ENCODE peak calls at places on chromosome 12, in eight cellular contexts. One of them, this sample, is unnamed. For H3K4me1, the result is how much of the 10 kb centered on the place peaks cover.

GRCh38 chr12:119686776-119687175 is 18.8 kb downstream of the PRKAB1 start:
- DNase-seq in stomach: no peak
- DNase-seq in thoracic aorta: no peak
- DNase-seq in breast epithelium: no peak
- DNase-seq in psoas muscle: no peak
- DNase-seq in gastrocnemius medialis: no peak
- DNase-seq in ovary: no peak
- DNase-seq in cardiac muscle cell: no peak
- DNase-seq in this sample: no peak

GRCh38 chr12:131950182-131950913 is 606 bp downstream of the EP400 start:
- DNase-seq in stomach: peak
- DNase-seq in thoracic aorta: no peak
- DNase-seq in breast epithelium: no peak
- DNase-seq in psoas muscle: peak
- DNase-seq in gastrocnemius medialis: no peak
- DNase-seq in ovary: peak
- DNase-seq in cardiac muscle cell: peak
- DNase-seq in this sample: peak

GRCh38 chr12:22974865-22975264 is 349.9 kb downstream of the ETNK1 start:
- DNase-seq in stomach: no peak
- DNase-seq in thoracic aorta: no peak
- DNase-seq in breast epithelium: no peak
- DNase-seq in psoas muscle: no peak
- DNase-seq in gastrocnemius medialis: no peak
- DNase-seq in ovary: no peak
- DNase-seq in cardiac muscle cell: no peak
- DNase-seq in this sample: no peak

GRCh38 chr12:32273063-32273521 is 126.3 kb upstream of the FGD4 start:
- DNase-seq in stomach: no peak
- DNase-seq in thoracic aorta: no peak
- DNase-seq in breast epithelium: no peak
- DNase-seq in psoas muscle: no peak
- DNase-seq in gastrocnemius medialis: no peak
- DNase-seq in ovary: no peak
- DNase-seq in cardiac muscle cell: no peak
- DNase-seq in this sample: no peak

GRCh38 chr12:120260607-120261006 is 4.9 kb downstream of the PXN start:
- DNase-seq in stomach: no peak
- DNase-seq in thoracic aorta: no peak
- DNase-seq in breast epithelium: no peak
- DNase-seq in psoas muscle: no peak
- DNase-seq in gastrocnemius medialis: no peak
- DNase-seq in ovary: no peak
- DNase-seq in cardiac muscle cell: no peak
- DNase-seq in this sample: no peak

GRCh38 chr12:99026332-99027116 is 381.4 kb downstream of the APAF1 start:
- DNase-seq in stomach: no peak
- DNase-seq in thoracic aorta: no peak
- DNase-seq in breast epithelium: no peak
- DNase-seq in psoas muscle: no peak
- DNase-seq in gastrocnemius medialis: no peak
- DNase-seq in ovary: no peak
- DNase-seq in cardiac muscle cell: no peak
- DNase-seq in this sample: no peak

GRCh38 chr12:14238224-14238792 is 127.2 kb upstream of the ATF7IP start:
- DNase-seq in stomach: no peak
- DNase-seq in thoracic aorta: no peak
- DNase-seq in breast epithelium: no peak
- DNase-seq in psoas muscle: no peak
- DNase-seq in gastrocnemius medialis: no peak
- DNase-seq in ovary: no peak
- DNase-seq in cardiac muscle cell: peak
- DNase-seq in this sample: no peak

GRCh38 chr12:77102123-77102522 is 36.8 kb upstream of the E2F7 start:
- DNase-seq in stomach: no peak
- DNase-seq in thoracic aorta: no peak
- DNase-seq in breast epithelium: no peak
- DNase-seq in psoas muscle: no peak
- DNase-seq in gastrocnemius medialis: no peak
- DNase-seq in ovary: no peak
- DNase-seq in cardiac muscle cell: no peak
- DNase-seq in this sample: no peak

GRCh38 chr12:127559349-127560040 is 707.5 kb upstream of the TMEM132C start:
- DNase-seq in stomach: peak
- DNase-seq in thoracic aorta: no peak
- DNase-seq in breast epithelium: no peak
- DNase-seq in psoas muscle: peak
- DNase-seq in gastrocnemius medialis: no peak
- DNase-seq in ovary: no peak
- DNase-seq in cardiac muscle cell: peak
- DNase-seq in this sample: no peak

GRCh38 chr12:28349196-28349595 is 158.9 kb downstream of the CCDC91 start:
- DNase-seq in stomach: no peak
- DNase-seq in thoracic aorta: no peak
- DNase-seq in breast epithelium: no peak
- DNase-seq in psoas muscle: no peak
- DNase-seq in gastrocnemius medialis: no peak
- DNase-seq in ovary: no peak
- DNase-seq in cardiac muscle cell: no peak
- DNase-seq in this sample: no peak

GRCh38 chr12:45231515-45232145 is 15.7 kb downstream of the ANO6 start:
- DNase-seq in stomach: no peak
- DNase-seq in thoracic aorta: no peak
- DNase-seq in breast epithelium: no peak
- DNase-seq in psoas muscle: no peak
- DNase-seq in gastrocnemius medialis: no peak
- DNase-seq in ovary: no peak
- DNase-seq in cardiac muscle cell: no peak
- DNase-seq in this sample: no peak

GRCh38 chr12:713281-713875 is 39.0 kb upstream of the WNK1 start:
- DNase-seq in stomach: no peak
- DNase-seq in thoracic aorta: no peak
- DNase-seq in breast epithelium: no peak
- DNase-seq in psoas muscle: no peak
- DNase-seq in gastrocnemius medialis: no peak
- DNase-seq in ovary: no peak
- DNase-seq in cardiac muscle cell: no peak
- DNase-seq in this sample: no peak

GRCh38 chr12:122984612-122985358 is 4.3 kb downstream of the ARL6IP4 start:
- DNase-seq in stomach: no peak
- DNase-seq in thoracic aorta: no peak
- DNase-seq in breast epithelium: no peak
- DNase-seq in psoas muscle: peak
- DNase-seq in gastrocnemius medialis: no peak
- DNase-seq in ovary: peak
- DNase-seq in cardiac muscle cell: no peak
- DNase-seq in this sample: no peak

GRCh38 chr12:71439613-71440392 is at the start of gene LGR5:
- DNase-seq in stomach: no peak
- DNase-seq in thoracic aorta: no peak
- DNase-seq in breast epithelium: no peak
- DNase-seq in psoas muscle: peak
- DNase-seq in gastrocnemius medialis: no peak
- DNase-seq in ovary: peak
- DNase-seq in cardiac muscle cell: peak
- DNase-seq in this sample: no peak

GRCh38 chr12:71439362-71439612 is 311 bp upstream of the LGR5 start:
- DNase-seq in stomach: no peak
- DNase-seq in thoracic aorta: no peak
- DNase-seq in breast epithelium: no peak
- DNase-seq in psoas muscle: no peak
- DNase-seq in gastrocnemius medialis: no peak
- DNase-seq in ovary: no peak
- DNase-seq in cardiac muscle cell: no peak
- DNase-seq in this sample: no peak

GRCh38 chr12:71436696-71437095 is 2.9 kb upstream of the LGR5 start:
- DNase-seq in stomach: no peak
- DNase-seq in thoracic aorta: no peak
- DNase-seq in breast epithelium: no peak
- DNase-seq in psoas muscle: no peak
- DNase-seq in gastrocnemius medialis: no peak
- DNase-seq in ovary: no peak
- DNase-seq in cardiac muscle cell: no peak
- DNase-seq in this sample: no peak

GRCh38 chr12:71440393-71441349 is 1.1 kb downstream of the LGR5 start:
- DNase-seq in stomach: peak
- DNase-seq in thoracic aorta: no peak
- DNase-seq in breast epithelium: no peak
- DNase-seq in psoas muscle: no peak
- DNase-seq in gastrocnemius medialis: no peak
- DNase-seq in ovary: no peak
- DNase-seq in cardiac muscle cell: peak
- DNase-seq in this sample: no peak

GRCh38 chr12:71438670-71439361 is 782 bp upstream of the LGR5 start:
- DNase-seq in stomach: no peak
- DNase-seq in thoracic aorta: no peak
- DNase-seq in breast epithelium: no peak
- DNase-seq in psoas muscle: no peak
- DNase-seq in gastrocnemius medialis: no peak
- DNase-seq in ovary: no peak
- DNase-seq in cardiac muscle cell: peak
- DNase-seq in this sample: no peak
- H3K4me3 ChIP-seq in stomach: peak
- H3K4me3 ChIP-seq in thoracic aorta: peak
- H3K4me3 ChIP-seq in breast epithelium: peak
- H3K4me3 ChIP-seq in psoas muscle: peak
- H3K4me3 ChIP-seq in gastrocnemius medialis: peak
- H3K4me3 ChIP-seq in ovary: peak
- H3K4me3 ChIP-seq in cardiac muscle cell: peak
- H3K4me3 ChIP-seq in this sample: peak

GRCh38 chr12:68613209-68613904 is 2.7 kb downstream of the RAP1B start:
- DNase-seq in stomach: no peak
- DNase-seq in thoracic aorta: no peak
- DNase-seq in breast epithelium: no peak
- DNase-seq in psoas muscle: no peak
- DNase-seq in gastrocnemius medialis: no peak
- DNase-seq in ovary: no peak
- DNase-seq in cardiac muscle cell: no peak
- DNase-seq in this sample: peak
- H3K4me1 ChIP-seq in stomach: half or more
- H3K4me1 ChIP-seq in thoracic aorta: half or more
- H3K4me1 ChIP-seq in breast epithelium: under half
- H3K4me1 ChIP-seq in psoas muscle: half or more
- H3K4me1 ChIP-seq in gastrocnemius medialis: half or more
- H3K4me1 ChIP-seq in ovary: under half
- H3K4me1 ChIP-seq in cardiac muscle cell: under half
- H3K4me1 ChIP-seq in this sample: half or more

GRCh38 chr12:124555168-124555928 is 12.1 kb downstream of the NCOR2 start:
- DNase-seq in stomach: no peak
- DNase-seq in thoracic aorta: no peak
- DNase-seq in breast epithelium: no peak
- DNase-seq in psoas muscle: no peak
- DNase-seq in gastrocnemius medialis: no peak
- DNase-seq in ovary: no peak
- DNase-seq in cardiac muscle cell: no peak
- DNase-seq in this sample: no peak
- H3K4me3 ChIP-seq in stomach: no peak
- H3K4me3 ChIP-seq in thoracic aorta: peak
- H3K4me3 ChIP-seq in breast epithelium: no peak
- H3K4me3 ChIP-seq in psoas muscle: peak
- H3K4me3 ChIP-seq in gastrocnemius medialis: no peak
- H3K4me3 ChIP-seq in ovary: no peak
- H3K4me3 ChIP-seq in cardiac muscle cell: no peak
- H3K4me3 ChIP-seq in this sample: no peak

DNA sequence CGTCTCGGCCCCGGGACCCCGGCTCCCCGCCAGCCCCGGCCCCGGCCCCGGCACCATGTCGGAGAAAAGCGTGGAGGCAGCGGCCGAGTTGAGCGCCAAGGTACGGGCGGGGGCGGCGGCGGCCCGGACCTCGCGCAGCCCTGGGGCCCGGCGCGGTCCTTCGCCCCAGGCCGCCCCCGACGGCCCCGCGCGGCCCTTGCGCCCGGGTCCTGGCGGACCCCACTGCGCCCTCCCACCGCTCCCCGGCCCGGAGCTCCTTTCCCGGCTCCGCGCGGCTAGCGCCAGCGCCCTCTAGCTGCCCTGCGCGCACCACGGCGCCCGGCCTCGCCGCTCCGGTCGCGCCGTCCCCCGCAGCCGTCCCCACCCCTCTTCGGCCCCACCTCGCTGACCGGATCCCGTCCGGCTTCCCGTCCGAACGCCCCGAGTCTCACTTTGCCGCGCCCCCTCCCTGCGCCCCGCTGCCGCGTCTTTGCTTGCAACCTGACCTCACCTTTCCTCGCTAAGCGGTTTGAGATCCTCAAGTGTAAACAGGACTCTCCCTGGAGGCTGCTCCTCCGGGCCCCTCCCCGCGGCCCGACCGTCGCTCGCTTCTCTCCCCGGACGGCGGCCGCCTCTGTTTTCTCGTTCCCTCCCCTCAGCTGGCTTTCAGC is 613 bp downstream of the PTMS start:
- DNase-seq in stomach: peak
- DNase-seq in thoracic aorta: no peak
- DNase-seq in breast epithelium: peak
- DNase-seq in psoas muscle: peak
- DNase-seq in gastrocnemius medialis: peak
- DNase-seq in ovary: peak
- DNase-seq in cardiac muscle cell: peak
- DNase-seq in this sample: peak
- H3K4me1 ChIP-seq in stomach: half or more
- H3K4me1 ChIP-seq in thoracic aorta: half or more
- H3K4me1 ChIP-seq in breast epithelium: under half
- H3K4me1 ChIP-seq in psoas muscle: under half
- H3K4me1 ChIP-seq in gastrocnemius medialis: under half
- H3K4me1 ChIP-seq in ovary: under half
- H3K4me1 ChIP-seq in cardiac muscle cell: under half
- H3K4me1 ChIP-seq in this sample: under half

DNA sequence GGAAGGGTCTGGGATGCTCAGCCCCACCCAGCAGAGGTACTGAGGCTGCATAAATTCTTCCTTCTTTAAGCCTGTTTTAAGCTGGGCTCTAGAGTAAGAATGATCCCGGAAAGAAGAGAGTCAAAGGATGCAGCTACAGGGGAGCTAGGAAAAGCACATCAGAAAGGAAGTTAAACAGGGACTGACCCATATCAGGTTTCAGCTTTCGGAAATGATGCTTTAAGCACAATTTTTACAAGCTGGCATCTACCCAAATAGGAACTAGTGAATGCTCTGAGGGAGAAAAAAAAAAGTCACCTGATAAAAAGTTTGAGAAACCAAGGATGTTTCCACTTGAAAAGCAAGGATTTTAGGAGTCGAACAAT is 22.0 kb downstream of the TSPAN8 start:
- DNase-seq in stomach: no peak
- DNase-seq in thoracic aorta: no peak
- DNase-seq in breast epithelium: no peak
- DNase-seq in psoas muscle: no peak
- DNase-seq in gastrocnemius medialis: no peak
- DNase-seq in ovary: no peak
- DNase-seq in cardiac muscle cell: no peak
- DNase-seq in this sample: no peak
- H3K4me3 ChIP-seq in stomach: no peak
- H3K4me3 ChIP-seq in thoracic aorta: no peak
- H3K4me3 ChIP-seq in breast epithelium: no peak
- H3K4me3 ChIP-seq in psoas muscle: no peak
- H3K4me3 ChIP-seq in gastrocnemius medialis: no peak
- H3K4me3 ChIP-seq in ovary: no peak
- H3K4me3 ChIP-seq in cardiac muscle cell: no peak
- H3K4me3 ChIP-seq in this sample: no peak